ENCODE peak calls at places on chromosomes 3 and 15, in ten cellular contexts. A, V, O, D, H, E, J, M, C and W are unnamed samples.

GRCh38 chr3:141241248-141242034 is 9.8 kb downstream of the PXYLP1 start:
- DNase-seq in A (no peak), V (no peak), O (no peak), D (no peak), H (no peak), E (no peak), J (no peak), M (no peak), C (no peak), W (no peak)

GRCh38 chr3:42122261-42123011 is 31.3 kb downstream of the TRAK1 start:
- DNase-seq in A (no peak), V (no peak), O (no peak), D (peak; percentile 36), H (no peak), E (no peak), J (no peak), M (no peak), C (no peak), W (no peak)

GRCh38 chr3:117735481-117736101 is 1026.0 kb downstream of the TUSC7 start:
- DNase-seq in A (no peak), V (no peak), O (no peak), D (no peak), H (no peak), E (no peak), J (no peak), M (no peak), C (no peak), W (no peak)

GRCh38 chr15:76802411-76802810 is 102.7 kb downstream of the SCAPER start:
- DNase-seq in A (no peak), V (no peak), O (no peak), D (no peak), H (no peak), E (no peak), J (no peak), M (no peak), C (no peak), W (no peak)

GRCh38 chr15:48693474-48693873 is 48.0 kb upstream of the FBN1 start:
- DNase-seq in A (no peak), V (no peak), O (no peak), D (no peak), H (no peak), E (no peak), J (no peak), M (no peak), C (no peak), W (no peak)

GRCh38 chr3:70780790-70781189 is 468.4 kb upstream of the MDFIC2 start:
- DNase-seq in A (no peak), V (no peak), O (no peak), D (no peak), H (no peak), E (no peak), J (no peak), M (no peak), C (no peak), W (no peak)

GRCh38 chr3:39255503-39256325 is 24.1 kb downstream of the CX3CR1 start:
- DNase-seq in A (peak; percentile 96), V (peak; percentile 22), O (peak; percentile 35), D (no peak), H (no peak), E (peak; percentile 89), J (no peak), M (no peak), C (peak; percentile 65), W (no peak)

GRCh38 chr15:40918799-40919392 is 10.2 kb upstream of the DLL4 start:
- DNase-seq in A (no peak), V (no peak), O (no peak), D (no peak), H (no peak), E (peak; percentile 58), J (no peak), M (no peak), C (no peak), W (no peak)

GRCh38 chr3:103082501-103082900 is 647.7 kb downstream of the ZPLD1 start:
- DNase-seq in A (no peak), V (no peak), O (no peak), D (no peak), H (no peak), E (no peak), J (no peak), M (no peak), C (no peak), W (no peak)

GRCh38 chr3:50322386-50323091 is at the start of gene HYAL2:
- DNase-seq in A (no peak), V (peak; percentile 80), O (no peak), D (no peak), H (peak; percentile 76), E (peak; percentile 89), J (no peak), M (no peak), C (peak; percentile 60), W (peak; percentile 67)

GRCh38 chr15:52178765-52179164 is 12.4 kb downstream of the GNB5 start:
- DNase-seq in A (no peak), V (no peak), O (no peak), D (no peak), H (peak; percentile 45), E (no peak), J (no peak), M (no peak), C (no peak), W (no peak)

GRCh38 chr15:52181938-52182780 is 9.0 kb downstream of the GNB5 start:
- DNase-seq in A (no peak), V (no peak), O (no peak), D (no peak), H (no peak), E (no peak), J (no peak), M (no peak), C (no peak), W (no peak)

GRCh38 chr15:52180196-52180835 is 10.9 kb downstream of the GNB5 start:
- DNase-seq in A (no peak), V (no peak), O (peak; percentile 48), D (no peak), H (peak; percentile 54), E (peak; percentile 80), J (no peak), M (no peak), C (no peak), W (no peak)

GRCh38 chr15:52180851-52181450 is 10.2 kb downstream of the GNB5 start:
- DNase-seq in A (no peak), V (no peak), O (no peak), D (no peak), H (no peak), E (no peak), J (no peak), M (no peak), C (no peak), W (no peak)

DNA sequence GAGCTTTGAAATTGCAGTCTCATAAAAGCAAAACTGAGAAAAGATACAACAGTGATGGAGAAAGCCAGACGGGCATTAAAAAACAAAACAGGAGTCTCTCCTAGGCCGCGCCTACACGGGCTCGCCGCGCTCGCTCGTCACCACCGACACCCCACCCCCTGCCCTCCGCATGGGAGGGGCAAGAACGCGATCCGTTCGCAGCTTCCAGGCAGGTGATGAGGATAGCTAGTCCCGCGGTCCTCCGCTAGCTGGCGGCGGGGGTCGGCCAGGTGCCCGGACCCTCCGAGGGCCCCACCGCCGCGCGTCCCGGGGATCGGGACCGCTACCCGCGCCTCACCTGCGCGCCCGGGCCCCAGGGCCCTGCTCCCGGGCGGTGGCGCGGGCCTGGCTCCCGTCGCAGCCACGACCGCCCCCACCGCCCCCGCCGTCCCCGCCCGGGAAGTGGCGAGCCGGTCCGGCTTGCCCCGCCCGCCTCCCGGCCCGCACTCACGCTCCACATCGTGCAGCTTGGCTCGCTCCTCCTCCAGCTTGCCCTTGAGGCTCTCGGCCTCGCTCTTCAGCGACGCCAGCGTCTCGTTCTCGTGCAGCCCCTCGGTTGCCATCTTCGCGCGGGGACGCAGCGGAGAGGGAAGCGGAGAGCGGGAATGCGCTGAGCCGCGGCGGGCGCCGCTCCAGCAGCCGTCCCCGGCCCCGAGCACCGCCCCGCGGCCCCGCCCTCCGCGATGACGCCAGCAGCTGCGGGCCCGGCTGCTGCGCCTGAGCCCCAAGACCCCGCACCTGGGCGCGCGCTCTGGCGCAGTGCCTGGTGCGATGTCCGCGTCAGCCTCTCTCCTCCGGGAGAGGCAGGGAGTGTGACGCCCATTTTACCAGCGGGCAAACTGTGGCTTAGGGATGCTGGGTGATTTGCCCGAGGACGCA is 11.7 kb downstream of the GNB5 start:
- DNase-seq in A (peak; percentile 83), V (peak; percentile 76), O (peak; percentile 88), D (peak; percentile 95), H (peak; percentile 92), E (peak; percentile 96), J (peak; percentile 74), M (peak; percentile 52), C (peak; percentile 90), W (peak; percentile 87)
- TF ChIP-seq POLR2A in A (peak; percentile 52), V (peak; percentile 50), O (peak; percentile 46), D (no peak), H (peak; percentile 79), E (peak; percentile 46), J (peak; percentile 87), M (no peak), C (no peak), W (no peak)

DNA sequence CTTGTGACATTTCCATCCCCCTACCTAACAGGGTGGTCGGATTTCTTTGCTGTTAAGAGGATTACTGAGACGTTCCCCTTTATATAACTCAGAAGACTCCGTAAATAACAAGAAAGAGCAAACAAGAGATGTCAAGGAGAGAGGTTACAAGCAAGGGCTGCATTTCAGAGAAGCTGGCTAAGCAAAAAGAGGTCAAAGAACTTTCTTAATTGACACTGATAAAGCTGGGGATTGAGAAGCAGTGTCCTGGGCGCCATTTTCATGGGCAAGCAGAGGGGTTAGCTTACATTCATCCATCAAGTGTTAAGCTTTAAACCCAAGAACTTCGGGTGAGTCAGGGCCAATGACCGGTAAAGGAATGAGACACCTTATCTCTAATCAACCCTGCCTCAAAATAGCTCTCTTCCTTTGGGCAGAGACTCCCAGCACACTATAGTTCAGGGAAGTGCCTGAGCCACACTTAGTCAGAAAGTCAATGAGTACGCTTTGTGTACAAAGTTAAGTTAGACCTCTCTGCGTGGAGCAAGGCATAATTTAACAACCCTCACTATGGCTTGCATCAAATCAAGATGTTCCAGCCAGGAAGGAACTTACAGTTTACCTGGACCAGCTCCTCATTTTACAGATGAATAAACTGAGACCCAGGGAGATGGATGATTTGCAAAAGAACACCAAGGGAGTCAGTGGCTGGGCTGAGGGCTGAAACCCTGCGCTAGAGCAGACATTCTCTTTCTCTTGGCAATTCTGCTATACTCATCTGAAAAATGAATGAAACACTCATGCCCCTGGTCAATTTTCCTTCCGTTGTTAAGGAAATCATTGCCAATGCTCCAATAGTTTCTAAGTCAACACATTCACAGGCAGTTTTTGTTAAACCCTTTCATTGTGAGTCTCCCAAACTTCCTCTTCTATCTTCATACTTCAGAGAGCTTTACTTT is 44.6 kb downstream of the CCNL1 start:
- DNase-seq in A (no peak), V (peak; percentile 64), O (no peak), D (no peak), H (no peak), E (no peak), J (no peak), M (no peak), C (no peak), W (no peak)
- TF ChIP-seq POLR2A in A (no peak), V (no peak), O (no peak), D (no peak), H (no peak), E (no peak), J (no peak), M (no peak), C (no peak), W (no peak)

GRCh38 chr3:73070675-73071575 is 9.5 kb downstream of the EBLN2 start:
- DNase-seq in A (peak; percentile 15), V (no peak), O (no peak), D (no peak), H (no peak), E (no peak), J (no peak), M (no peak), C (no peak), W (no peak)
- TF ChIP-seq POLR2A in A (no peak), V (no peak), O (no peak), D (no peak), H (no peak), E (no peak), J (no peak), M (no peak), C (no peak), W (no peak)

GRCh38 chr3:186254676-186255665 is 107.1 kb downstream of the DGKG start:
- DNase-seq in A (peak; percentile 94), V (no peak), O (peak; percentile 39), D (no peak), H (no peak), E (peak; percentile 83), J (no peak), M (no peak), C (peak; percentile 26), W (no peak)
- TF ChIP-seq POLR2A in A (no peak), V (no peak), O (peak; percentile 58), D (no peak), H (no peak), E (no peak), J (no peak), M (no peak), C (no peak), W (no peak)